ENCODE peak calls at places on chromosomes 3 and 15, in seven cellular contexts. X is HEK293T, J is gastrocnemius medialis, F is epithelial cell of esophagus, M is NCI-H460, Y is left cardiac atrium, W is T-cell. E is an unnamed sample.

GRCh38 chr3:8980756-8981257 is 17.5 kb upstream of the RAD18 start:
- DNase-seq in X (no peak), J (no peak), F (no peak), M (no peak), Y (no peak), W (no peak), E (no peak)

GRCh38 chr15:65926899-65927298 is 57.6 kb downstream of the RAB11A start:
- DNase-seq in X (no peak), J (no peak), F (no peak), M (no peak), Y (no peak), W (no peak), E (no peak)

GRCh38 chr3:186209810-186210752 is 101.2 kb upstream of the ETV5 start:
- DNase-seq in X (no peak), J (peak; percentile 23), F (peak; percentile 72), M (no peak), Y (peak; percentile 50), W (no peak), E (peak; percentile 68)

GRCh38 chr15:68389936-68390790 is 41.8 kb downstream of the ITGA11 start:
- DNase-seq in X (no peak), J (no peak), F (peak; percentile 68), M (no peak), Y (no peak), W (no peak), E (no peak)

GRCh38 chr3:148866261-148866660 is 1.2 kb downstream of the CPA3 start:
- DNase-seq in X (no peak), J (no peak), F (no peak), M (no peak), Y (no peak), W (no peak), E (peak; percentile 65)

GRCh38 chr3:186520957-186521842 is 23.0 kb downstream of the CRYGS start:
- DNase-seq in X (no peak), J (no peak), F (no peak), M (no peak), Y (no peak), W (no peak), E (no peak)

GRCh38 chr15:100457201-100457600 is 71.5 kb downstream of the CERS3 start:
- DNase-seq in X (no peak), J (no peak), F (peak; percentile 26), M (no peak), Y (no peak), W (no peak), E (peak; percentile 15)

GRCh38 chr15:49620174-49620573 is 444 bp downstream of the FAM227B start:
- DNase-seq in X (no peak), J (no peak), F (peak; percentile 39), M (peak; percentile 28), Y (no peak), W (no peak), E (peak; percentile 69)

GRCh38 chr3:10729439-10729838 is 86.6 kb upstream of the SLC6A11 start:
- DNase-seq in X (no peak), J (no peak), F (no peak), M (no peak), Y (no peak), W (no peak), E (no peak)

GRCh38 chr3:32614956-32615355 is 44.3 kb upstream of the DYNC1LI1 start:
- DNase-seq in X (no peak), J (no peak), F (peak; percentile 55), M (no peak), Y (no peak), W (no peak), E (peak; percentile 57)

GRCh38 chr15:68313501-68314390 is 36.2 kb downstream of the FEM1B start:
- DNase-seq in X (no peak), J (no peak), F (no peak), M (no peak), Y (no peak), W (no peak), E (no peak)

GRCh38 chr3:4472766-4473165 is 5.7 kb upstream of the SUMF1 start:
- DNase-seq in X (no peak), J (no peak), F (peak; percentile 6), M (no peak), Y (no peak), W (no peak), E (no peak)

GRCh38 chr3:8473990-8474389 is 27.6 kb upstream of the LMCD1 start:
- DNase-seq in X (no peak), J (no peak), F (no peak), M (no peak), Y (no peak), W (no peak), E (no peak)

GRCh38 chr15:38996111-38996541 is 431.5 kb upstream of the RASGRP1 start:
- DNase-seq in X (no peak), J (no peak), F (peak; percentile 66), M (no peak), Y (no peak), W (no peak), E (peak; percentile 67)

E was measured in adipocyte.